ENCODE peak calls at places on chromosome 6, in five cellular contexts. O is brain microvascular endothelial cell, P is AG10803, L is Peyer's patch, D is cardiac fibroblast. R is an unnamed sample.

GRCh38 chr6:126531840-126532239 is 191.9 kb downstream of the CENPW start:
- DNase-seq in O (no peak), D (no peak), L (no peak), P (no peak), R (no peak)

GRCh38 chr6:144266091-144266649 is 19.0 kb upstream of the UTRN start:
- DNase-seq in L (no peak), P (peak), D (peak), O (peak), R (peak)

GRCh38 chr6:82033631-82034211 is 213.8 kb downstream of the IBTK start:
- DNase-seq in P (peak), D (peak), L (no peak), O (peak), R (no peak)

GRCh38 chr6:26270121-26270861 is 94.7 kb upstream of the BTN3A2 start:
- DNase-seq in L (no peak), P (no peak), D (no peak), O (no peak), R (peak)

GRCh38 chr6:157019115-157019628 is 242.0 kb downstream of the ARID1B start:
- DNase-seq in L (no peak), D (no peak), P (peak), O (no peak), R (no peak)

GRCh38 chr6:136150961-136151360 is 99.2 kb downstream of the MTFR2 start:
- DNase-seq in P (no peak), D (no peak), O (no peak), L (no peak), R (no peak)

GRCh38 chr6:137157601-137158000 is 15.8 kb downstream of the IL22RA2 start:
- DNase-seq in L (no peak), P (no peak), D (peak), O (no peak), R (peak)

GRCh38 chr6:17429381-17430061 is 36.1 kb downstream of the CAP2 start:
- DNase-seq in D (no peak), L (no peak), P (no peak), O (no peak), R (no peak)

GRCh38 chr6:165717732-165718465 is 54.9 kb upstream of the PDE10A start:
- DNase-seq in O (peak), L (no peak), D (peak), P (no peak), R (no peak)

GRCh38 chr6:125728739-125729138 is 20.7 kb upstream of the HEY2 start:
- DNase-seq in L (no peak), P (no peak), O (peak), D (peak), R (peak)

GRCh38 chr6:75386050-75386770 is 101.6 kb upstream of the TMEM30A start:
- DNase-seq in D (no peak), P (peak), L (no peak), O (peak), R (peak)

GRCh38 chr6:93136111-93136510 is 283.2 kb downstream of the EPHA7 start:
- DNase-seq in L (no peak), P (no peak), O (no peak), D (no peak), R (no peak)

GRCh38 chr6:130760006-130760405 is 67.2 kb upstream of the SMLR1 start:
- DNase-seq in D (peak), L (no peak), P (peak), O (peak), R (peak)

GRCh38 chr6:44800171-44800671 is 412.7 kb downstream of the CDC5L start:
- DNase-seq in D (peak), P (peak), L (no peak), O (peak), R (no peak)
- TF ChIP-seq CTCF in D (peak), P (no peak), L (no peak), O (no peak), R (no peak)

DNA sequence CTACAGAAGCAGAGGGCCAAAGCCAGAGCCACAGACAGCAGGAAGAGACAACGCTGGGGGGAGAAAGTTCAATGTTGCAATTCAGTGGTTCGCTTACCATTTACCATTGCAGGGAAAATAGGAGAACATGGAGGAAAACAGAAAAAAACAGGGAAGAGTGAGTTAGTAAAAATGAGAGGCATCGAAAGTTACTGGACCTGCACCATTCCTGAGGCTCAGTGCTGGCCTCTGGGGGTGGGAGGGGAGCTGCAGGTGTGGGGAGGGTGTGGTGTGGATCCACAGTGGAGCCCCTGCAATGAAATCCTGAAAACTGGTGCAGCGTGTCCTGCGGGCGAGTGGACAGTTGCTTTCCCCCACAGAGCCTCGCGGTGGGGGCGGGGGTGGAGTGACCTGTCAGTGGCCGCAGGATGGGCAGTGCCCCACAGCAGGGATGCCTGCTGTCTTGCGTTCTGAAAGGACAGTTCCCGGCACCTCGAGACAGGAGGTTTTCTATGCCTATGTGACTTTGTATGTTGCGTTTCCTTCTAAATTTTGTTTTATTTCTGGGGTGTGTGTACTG is 5.7 kb downstream of the TMEM181 start:
- DNase-seq in P (no peak), O (no peak), D (no peak), L (peak), R (no peak)
- TF ChIP-seq CTCF in P (no peak), O (peak), D (peak), L (no peak), R (no peak)

GRCh38 chr6:118029967-118030366 is 122.9 kb downstream of the SLC35F1 start:
- DNase-seq in D (no peak), P (no peak), O (no peak), L (no peak), R (no peak)
- TF ChIP-seq CTCF in D (no peak), P (no peak), O (no peak), L (no peak), R (no peak)

GRCh38 chr6:11013671-11014070 is 30.4 kb downstream of the ELOVL2 start:
- DNase-seq in D (no peak), O (no peak), L (no peak), P (no peak), R (no peak)
- TF ChIP-seq CTCF in D (no peak), O (peak), L (no peak), P (no peak), R (no peak)

GRCh38 chr6:43495409-43495941 is 14.7 kb downstream of the LRRC73 start:
- DNase-seq in P (no peak), L (no peak), O (no peak), D (no peak), R (peak)
- TF ChIP-seq CTCF in P (peak), L (peak), O (peak), D (peak), R (peak)

DNA sequence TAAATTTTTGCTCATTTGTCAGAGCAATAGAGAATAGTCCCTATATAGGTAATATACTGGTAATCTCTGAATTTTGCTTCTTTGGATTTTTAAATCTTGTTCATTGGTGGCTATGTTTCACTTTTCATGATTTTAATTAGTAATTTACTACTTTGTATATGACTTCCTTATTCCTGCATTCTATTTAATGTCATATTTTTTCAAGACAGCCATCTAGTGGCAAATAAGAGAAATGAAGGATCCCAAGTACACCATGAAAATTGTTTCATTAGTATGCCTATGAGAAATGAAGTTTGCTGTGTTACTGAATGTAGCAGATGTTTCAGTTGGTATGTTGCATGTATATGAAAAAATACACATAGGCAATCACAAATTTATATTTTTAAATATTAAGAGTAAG is 82.4 kb downstream of the ZNF292 start:
- DNase-seq in D (peak), P (peak), O (no peak), L (no peak), R (peak)
- TF ChIP-seq CTCF in D (peak), P (peak), O (peak), L (peak), R (peak)

DNA sequence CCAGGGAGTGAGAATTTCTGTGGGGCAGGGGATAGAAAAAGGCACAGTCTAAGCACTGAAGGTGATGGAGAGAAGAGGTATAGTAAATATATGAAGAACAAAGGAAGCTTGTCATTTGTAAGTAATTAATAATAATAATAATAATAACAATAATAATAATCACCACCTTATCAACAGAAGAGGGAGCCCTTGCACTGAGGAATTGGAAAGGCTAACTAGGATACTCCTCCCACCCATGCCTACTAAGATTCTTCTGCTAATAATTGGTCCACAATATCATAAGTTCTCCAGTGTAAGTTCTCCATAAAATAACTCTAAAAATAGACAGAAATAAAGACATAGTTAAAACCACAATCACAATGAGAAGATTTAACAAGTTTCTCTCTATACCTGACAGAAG is 912 bp upstream of the OR12D3 start:
- DNase-seq in O (peak), P (no peak), D (no peak), L (no peak), R (peak)
- TF ChIP-seq CTCF in O (peak), P (no peak), D (no peak), L (no peak), R (no peak)

GRCh38 chr6:145261758-145262157 is 473.6 kb downstream of the EPM2A start:
- DNase-seq in O (no peak), L (no peak), P (no peak), D (no peak), R (no peak)

GRCh38 chr6:145271086-145271485 is 464.2 kb downstream of the EPM2A start:
- DNase-seq in L (no peak), O (no peak), D (no peak), P (no peak), R (no peak)

GRCh38 chr6:145263807-145264206 is 471.5 kb downstream of the EPM2A start:
- DNase-seq in L (no peak), O (no peak), P (no peak), D (no peak), R (no peak)

GRCh38 chr6:145267076-145267867 is 468.0 kb downstream of the EPM2A start:
- DNase-seq in O (no peak), P (no peak), L (no peak), D (no peak), R (no peak)

DNA sequence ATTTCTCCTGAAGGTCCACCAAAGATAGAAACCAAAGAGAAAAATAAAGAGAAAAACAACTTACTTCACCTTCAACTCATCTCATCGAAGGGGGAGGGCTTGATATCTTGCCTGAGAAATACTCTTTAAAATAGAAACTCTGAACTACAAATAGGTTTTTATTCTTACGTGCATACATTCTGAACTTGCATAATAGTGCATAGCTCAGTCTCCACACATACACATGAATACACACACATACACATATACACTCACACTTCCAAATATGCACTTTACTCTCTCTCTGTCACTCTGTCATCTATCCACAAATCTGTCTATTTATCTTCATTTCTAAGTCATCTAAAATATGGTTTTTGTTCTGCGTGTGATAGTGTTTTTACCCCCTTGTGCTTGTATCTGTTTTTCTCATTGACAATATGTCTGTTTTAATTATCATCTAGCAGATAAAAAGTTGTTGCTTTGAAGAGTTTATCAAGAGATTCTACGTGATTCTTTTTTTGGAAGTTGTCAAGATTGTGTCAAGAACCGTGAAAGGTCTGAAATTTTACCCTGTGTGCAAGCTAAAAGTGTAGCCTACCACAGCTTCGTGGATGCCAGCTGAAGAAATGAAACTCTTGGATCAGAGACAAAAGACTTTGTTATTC is 468.8 kb downstream of the EPM2A start:
- DNase-seq in L (no peak), P (no peak), O (no peak), D (no peak), R (no peak)
- TF ChIP-seq CTCF in L (no peak), P (no peak), O (no peak), D (no peak), R (no peak)

DNA sequence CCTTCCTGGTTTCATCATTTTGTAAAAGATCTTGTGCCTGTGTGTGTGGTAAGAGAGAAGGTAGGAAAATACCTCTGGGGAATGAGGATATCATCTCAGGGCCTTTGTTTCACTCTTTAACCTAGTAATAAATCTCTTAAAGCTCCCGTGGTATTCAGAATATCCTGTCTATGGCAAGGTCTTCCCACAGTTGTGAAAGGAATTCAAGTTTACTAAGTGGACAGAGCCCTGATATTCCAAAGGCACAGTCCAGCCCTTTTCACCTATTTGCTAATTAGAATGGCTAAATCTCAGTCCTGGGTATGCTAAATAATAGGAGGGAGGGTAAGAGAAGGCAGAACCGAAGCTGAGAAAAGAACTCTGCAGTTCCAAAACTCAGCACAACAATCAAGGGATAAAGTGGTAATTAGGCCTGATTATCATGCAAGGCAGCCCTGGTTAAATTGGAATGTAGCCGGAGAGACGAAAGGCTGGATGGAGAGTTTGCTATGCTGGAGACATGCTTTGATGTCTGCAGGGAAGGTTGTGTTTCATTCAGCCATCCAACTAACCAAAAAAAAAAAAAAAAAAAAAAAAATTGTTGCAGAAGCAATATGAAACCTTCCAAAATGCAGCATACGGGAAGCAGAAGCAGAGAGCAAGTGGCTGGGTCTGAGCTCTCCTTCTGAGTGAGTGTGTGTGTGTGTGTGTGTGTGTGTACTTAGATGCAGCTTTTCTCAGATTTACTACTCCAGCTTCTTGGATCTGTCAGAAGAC is 28.5 kb upstream of the PIM1 start:
- DNase-seq in O (peak), L (no peak), P (peak), D (peak), R (no peak)
- TF ChIP-seq CTCF in O (no peak), L (no peak), P (no peak), D (no peak), R (no peak)

GRCh38 chr6:42084889-42085288 is 34.6 kb downstream of the TAF8 start:
- DNase-seq in D (no peak), P (no peak), O (no peak), L (no peak), R (no peak)
- TF ChIP-seq CTCF in D (peak), P (no peak), O (no peak), L (no peak), R (no peak)